ENCODE peak calls at places on chromosomes 11 and 22, in six cellular contexts. E, Q, Z, T, F and G are unnamed samples.
A peak's percentile ranks its signal among the peaks of the same experiment; 100 is the strongest.

GRCh38 chr11:81959341-81959740 is 774.3 kb downstream of the FAM181B start:
- DNase-seq in Z (no peak), E (no peak), T (no peak), F (no peak), Q (no peak), G (no peak)

GRCh38 chr22:30219668-30220278 is 26.8 kb downstream of the LIF start:
- DNase-seq in E (no peak), Z (no peak), Q (no peak), F (no peak), T (no peak), G (no peak)

GRCh38 chr11:18853086-18853720 is 61.6 kb upstream of the PTPN5 start:
- DNase-seq in E (peak; percentile 21), T (peak; percentile 10), Z (no peak), F (no peak), Q (peak; percentile 36), G (no peak)

GRCh38 chr11:117154468-117154867 is 10.4 kb downstream of the PAFAH1B2 start:
- DNase-seq in Q (no peak), E (no peak), T (no peak), F (no peak), Z (no peak), G (no peak)

GRCh38 chr22:22769434-22770279 is 118.0 kb upstream of the IGLL5 start:
- DNase-seq in F (no peak), Q (no peak), E (no peak), T (no peak), Z (no peak), G (no peak)

GRCh38 chr11:119285431-119285830 is 31.5 kb downstream of the MCAM start:
- DNase-seq in E (no peak), F (no peak), Z (no peak), T (no peak), Q (no peak), G (no peak)

GRCh38 chr11:45362636-45363035 is 76.5 kb upstream of the SYT13 start:
- DNase-seq in Z (no peak), T (no peak), F (no peak), E (no peak), Q (no peak), G (no peak)

GRCh38 chr11:33059331-33060007 is 20.1 kb downstream of the TCP11L1 start:
- DNase-seq in Z (no peak), E (no peak), F (no peak), T (no peak), Q (no peak), G (no peak)

GRCh38 chr22:17672417-17672991 is 33.9 kb downstream of the BCL2L13 start:
- DNase-seq in F (no peak), Z (no peak), E (peak; percentile 30), T (no peak), Q (no peak), G (no peak)

GRCh38 chr22:17678817-17679385 is 40.3 kb downstream of the BCL2L13 start:
- DNase-seq in Q (no peak), T (no peak), F (no peak), Z (no peak), E (no peak), G (no peak)

GRCh38 chr22:17675584-17675983 is 37.0 kb downstream of the BCL2L13 start:
- DNase-seq in T (no peak), F (no peak), Z (no peak), E (no peak), Q (no peak), G (no peak)

DNA sequence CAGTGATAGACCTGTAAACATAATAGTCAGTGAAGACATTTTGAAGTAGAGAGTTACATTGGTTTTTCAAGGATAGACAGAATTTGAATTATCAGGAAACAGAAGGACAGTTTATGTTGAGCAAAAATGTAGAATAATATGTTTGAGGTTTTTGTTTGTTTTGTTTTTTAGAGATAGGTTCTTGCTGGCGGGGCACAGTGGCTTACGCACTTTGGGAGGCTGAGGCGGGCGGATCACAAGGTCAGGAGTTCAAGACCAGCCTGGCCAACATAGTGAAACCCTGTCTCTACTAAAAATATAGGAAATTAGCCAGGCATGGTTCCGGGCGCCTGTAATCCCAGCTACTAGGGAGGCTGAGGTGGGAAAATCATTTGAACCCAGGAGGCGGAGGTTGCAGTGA is 35.6 kb downstream of the BCL2L13 start:
- DNase-seq in T (no peak), Q (no peak), E (no peak), Z (no peak), F (no peak), G (no peak)
- H3K4me1 ChIP-seq in T (peaks cover 25% of the 10 kb centered on the region), Q (no peaks in the 10 kb centered on the region), E (peaks cover 3% of the 10 kb centered on the region), Z (no peaks in the 10 kb centered on the region), F (peaks cover 9% of the 10 kb centered on the region), G (no peaks in the 10 kb centered on the region)

GRCh38 chr11:113271551-113272245 is 42.7 kb upstream of the TTC12 start:
- DNase-seq in E (no peak), T (no peak), Q (no peak), Z (no peak), F (no peak), G (no peak)

GRCh38 chr11:113272281-113272680 is 42.1 kb upstream of the TTC12 start:
- DNase-seq in E (no peak), F (no peak), T (no peak), Q (no peak), Z (no peak), G (no peak)

GRCh38 chr11:113267536-113267935 is 46.8 kb upstream of the TTC12 start:
- DNase-seq in Q (no peak), T (no peak), Z (no peak), E (no peak), F (no peak), G (no peak)

GRCh38 chr11:113269096-113269495 is 45.3 kb upstream of the TTC12 start:
- DNase-seq in E (no peak), F (no peak), Z (no peak), Q (no peak), T (no peak), G (no peak)

GRCh38 chr11:113270080-113270479 is 44.3 kb upstream of the TTC12 start:
- DNase-seq in E (no peak), F (no peak), Q (no peak), Z (no peak), T (no peak), G (no peak)
- TF ChIP-seq CHD2 in E (no peak), F (no peak), Q (no peak), Z (no peak), T (no peak), G (no peak)

DNA sequence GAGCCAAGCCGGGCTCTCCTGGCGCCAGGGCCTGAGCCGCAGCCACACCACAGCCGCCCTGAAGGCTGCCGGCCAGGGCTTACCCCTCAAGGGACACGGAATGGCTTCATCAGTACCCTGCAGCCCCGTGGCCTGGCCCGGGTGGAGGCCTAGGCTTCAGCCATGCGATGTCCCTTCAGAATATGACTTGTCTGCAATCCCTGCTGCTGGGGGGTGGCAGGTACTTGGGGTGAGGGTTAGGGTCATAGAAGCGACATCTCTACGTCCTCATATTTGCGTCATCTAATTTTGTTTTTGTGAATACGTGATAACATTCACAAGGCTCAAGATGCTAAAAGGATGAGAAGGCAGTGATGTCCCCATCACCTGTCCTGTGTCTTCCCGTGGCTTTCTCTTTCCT is 6.4 kb downstream of the CCND1 start:
- DNase-seq in Q (no peak), F (no peak), E (no peak), T (no peak), Z (no peak), G (no peak)
- H3K4me1 ChIP-seq in Q (peaks cover 35% of the 10 kb centered on the region), F (peaks cover 64% of the 10 kb centered on the region), E (peaks cover 44% of the 10 kb centered on the region), T (peaks cover 82% of the 10 kb centered on the region), Z (peaks cover 4% of the 10 kb centered on the region), G (no peaks in the 10 kb centered on the region)

DNA sequence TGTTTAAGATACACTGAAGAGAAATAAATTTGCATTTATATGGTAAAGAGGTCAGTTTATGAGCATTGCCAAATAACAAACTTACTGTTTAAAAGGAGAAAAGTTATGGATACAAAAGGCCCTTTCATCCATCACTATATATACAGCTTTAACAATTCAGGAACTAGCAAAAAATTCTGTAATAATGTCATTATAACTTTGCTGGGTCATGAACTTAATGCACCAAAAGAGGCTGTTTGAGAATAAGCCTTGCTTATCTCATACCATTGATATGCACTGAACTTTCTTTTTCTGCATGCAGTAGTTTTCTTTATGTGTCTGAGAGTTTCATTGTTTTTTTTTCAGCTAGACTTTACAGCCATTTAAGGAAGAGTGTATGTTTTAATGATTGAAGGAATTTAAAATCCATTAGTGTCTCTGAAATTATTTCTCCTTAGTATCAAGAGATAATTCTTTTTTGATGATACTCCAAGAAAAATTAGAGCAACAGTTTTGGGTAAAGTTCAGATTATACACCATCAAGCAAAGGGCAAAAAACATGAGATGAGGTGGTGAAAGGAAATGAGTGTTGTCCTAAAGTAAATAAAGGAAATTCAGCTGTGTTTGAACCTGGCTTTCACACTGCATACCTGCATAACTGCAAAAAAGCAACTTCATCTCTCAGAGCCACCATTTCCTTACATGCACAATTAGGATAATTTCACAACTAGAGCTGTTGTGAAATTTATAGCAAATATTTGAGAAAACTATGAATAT is 188.2 kb upstream of the ANO3 start:
- DNase-seq in Z (no peak), E (no peak), Q (no peak), F (no peak), T (no peak), G (no peak)
- TF ChIP-seq CHD2 in Z (no peak), E (no peak), Q (no peak), F (no peak), T (no peak), G (no peak)

GRCh38 chr11:68653486-68654430 is 30.6 kb upstream of the GAL start:
- DNase-seq in T (no peak), E (no peak), F (no peak), Q (no peak), Z (no peak), G (no peak)
- H3K4me1 ChIP-seq in T (peaks cover 2% of the 10 kb centered on the region), E (peaks cover 25% of the 10 kb centered on the region), F (peaks cover 16% of the 10 kb centered on the region), Q (peaks cover 2% of the 10 kb centered on the region), Z (no peaks in the 10 kb centered on the region), G (no peaks in the 10 kb centered on the region)

DNA sequence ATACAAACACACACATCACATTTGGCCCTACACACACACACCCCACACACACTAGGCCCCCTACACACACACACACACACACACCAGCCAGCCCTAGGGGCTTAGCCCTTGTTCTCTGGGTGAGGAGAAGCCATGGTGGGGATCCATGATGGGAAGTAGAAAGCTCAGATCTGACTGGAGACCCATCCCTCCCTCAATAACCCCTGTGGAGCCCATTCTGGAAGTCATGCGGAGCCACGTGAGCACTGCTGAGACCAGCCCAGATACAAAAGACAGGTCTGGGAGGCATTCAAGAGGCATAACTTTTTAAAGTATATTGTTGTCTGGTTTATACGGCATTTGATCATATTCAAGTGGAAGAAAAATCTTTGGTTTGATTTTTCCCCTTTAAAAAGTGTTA is 448.5 kb downstream of the SOX6 start:
- DNase-seq in Q (no peak), F (no peak), T (no peak), Z (no peak), E (no peak), G (no peak)
- TF ChIP-seq CHD2 in Q (no peak), F (no peak), T (no peak), Z (no peak), E (no peak), G (no peak)